ENCODE peak calls at places on chromosomes 11 and 22, in ten cellular contexts. One of them, this sample, is unnamed.

GRCh38 chr22:45934659-45935341 is 42.2 kb downstream of the WNT7B start:
- DNase-seq in NCI-H2029: peak
- DNase-seq in activated CD8-positive, alpha-beta T cell treated with anti-CD3 and anti-CD28 coated beads for 36 hours: peak
- DNase-seq in left kidney: peak
- DNase-seq in upper lobe of right lung: no peak
- DNase-seq in stromal cell of bone marrow: peak
- DNase-seq in astrocyte of the hippocampus: peak
- DNase-seq in T-cell: no peak
- DNase-seq in NAMALWA: no peak
- DNase-seq in hepatocyte: peak
- DNase-seq in this sample: no peak

GRCh38 chr22:40436460-40437431 is 66.4 kb downstream of the SGSM3 start:
- DNase-seq in NCI-H2029: peak
- DNase-seq in activated CD8-positive, alpha-beta T cell treated with anti-CD3 and anti-CD28 coated beads for 36 hours: peak
- DNase-seq in left kidney: peak
- DNase-seq in upper lobe of right lung: no peak
- DNase-seq in stromal cell of bone marrow: peak
- DNase-seq in astrocyte of the hippocampus: peak
- DNase-seq in T-cell: no peak
- DNase-seq in NAMALWA: peak
- DNase-seq in hepatocyte: peak
- DNase-seq in this sample: peak

GRCh38 chr11:69285766-69286165 is 8.2 kb upstream of the MYEOV start:
- DNase-seq in NCI-H2029: no peak
- DNase-seq in activated CD8-positive, alpha-beta T cell treated with anti-CD3 and anti-CD28 coated beads for 36 hours: no peak
- DNase-seq in left kidney: no peak
- DNase-seq in upper lobe of right lung: no peak
- DNase-seq in stromal cell of bone marrow: no peak
- DNase-seq in astrocyte of the hippocampus: no peak
- DNase-seq in T-cell: no peak
- DNase-seq in NAMALWA: no peak
- DNase-seq in hepatocyte: no peak
- DNase-seq in this sample: no peak

GRCh38 chr11:15234796-15235195 is 120.1 kb downstream of the INSC start:
- DNase-seq in NCI-H2029: no peak
- DNase-seq in activated CD8-positive, alpha-beta T cell treated with anti-CD3 and anti-CD28 coated beads for 36 hours: no peak
- DNase-seq in left kidney: no peak
- DNase-seq in upper lobe of right lung: no peak
- DNase-seq in stromal cell of bone marrow: no peak
- DNase-seq in astrocyte of the hippocampus: no peak
- DNase-seq in T-cell: no peak
- DNase-seq in NAMALWA: no peak
- DNase-seq in hepatocyte: no peak
- DNase-seq in this sample: peak

GRCh38 chr11:57278721-57279095 is 41.7 kb upstream of the APLNR start:
- DNase-seq in NCI-H2029: no peak
- DNase-seq in activated CD8-positive, alpha-beta T cell treated with anti-CD3 and anti-CD28 coated beads for 36 hours: no peak
- DNase-seq in left kidney: no peak
- DNase-seq in upper lobe of right lung: no peak
- DNase-seq in stromal cell of bone marrow: no peak
- DNase-seq in astrocyte of the hippocampus: no peak
- DNase-seq in T-cell: no peak
- DNase-seq in NAMALWA: no peak
- DNase-seq in hepatocyte: no peak
- DNase-seq in this sample: peak

GRCh38 chr22:49363526-49364230 is 464.0 kb downstream of the BRD1 start:
- DNase-seq in NCI-H2029: no peak
- DNase-seq in activated CD8-positive, alpha-beta T cell treated with anti-CD3 and anti-CD28 coated beads for 36 hours: no peak
- DNase-seq in left kidney: no peak
- DNase-seq in upper lobe of right lung: peak
- DNase-seq in stromal cell of bone marrow: no peak
- DNase-seq in astrocyte of the hippocampus: no peak
- DNase-seq in T-cell: no peak
- DNase-seq in NAMALWA: no peak
- DNase-seq in hepatocyte: no peak
- DNase-seq in this sample: no peak

GRCh38 chr11:75191330-75191717 is 40.4 kb downstream of the SLCO2B1 start:
- DNase-seq in NCI-H2029: no peak
- DNase-seq in activated CD8-positive, alpha-beta T cell treated with anti-CD3 and anti-CD28 coated beads for 36 hours: no peak
- DNase-seq in left kidney: peak
- DNase-seq in upper lobe of right lung: peak
- DNase-seq in stromal cell of bone marrow: no peak
- DNase-seq in astrocyte of the hippocampus: peak
- DNase-seq in T-cell: no peak
- DNase-seq in NAMALWA: no peak
- DNase-seq in hepatocyte: no peak
- DNase-seq in this sample: no peak

GRCh38 chr11:49995559-49995958 is 13.2 kb upstream of the OR4C12 start:
- DNase-seq in NCI-H2029: peak
- DNase-seq in activated CD8-positive, alpha-beta T cell treated with anti-CD3 and anti-CD28 coated beads for 36 hours: peak
- DNase-seq in left kidney: peak
- DNase-seq in upper lobe of right lung: no peak
- DNase-seq in stromal cell of bone marrow: peak
- DNase-seq in astrocyte of the hippocampus: peak
- DNase-seq in T-cell: no peak
- DNase-seq in NAMALWA: peak
- DNase-seq in hepatocyte: peak
- DNase-seq in this sample: peak

GRCh38 chr11:35235944-35236666 is 97.1 kb downstream of the CD44 start:
- DNase-seq in NCI-H2029: peak
- DNase-seq in activated CD8-positive, alpha-beta T cell treated with anti-CD3 and anti-CD28 coated beads for 36 hours: peak
- DNase-seq in left kidney: no peak
- DNase-seq in upper lobe of right lung: no peak
- DNase-seq in stromal cell of bone marrow: no peak
- DNase-seq in astrocyte of the hippocampus: peak
- DNase-seq in T-cell: peak
- DNase-seq in NAMALWA: no peak
- DNase-seq in hepatocyte: no peak
- DNase-seq in this sample: peak

GRCh38 chr11:33507967-33508366 is 192.7 kb downstream of the C11orf91 start:
- DNase-seq in NCI-H2029: peak
- DNase-seq in activated CD8-positive, alpha-beta T cell treated with anti-CD3 and anti-CD28 coated beads for 36 hours: no peak
- DNase-seq in left kidney: peak
- DNase-seq in upper lobe of right lung: no peak
- DNase-seq in stromal cell of bone marrow: peak
- DNase-seq in astrocyte of the hippocampus: peak
- DNase-seq in T-cell: no peak
- DNase-seq in NAMALWA: no peak
- DNase-seq in hepatocyte: peak
- DNase-seq in this sample: peak